ENCODE peak calls at places on chromosomes 2 and 18, in seven cellular contexts. One of them, this sample, is unnamed.

GRCh38 chr18:51110073-51110797 is 80.2 kb downstream of the SMAD4 start:
- DNase-seq in lung: peak
- DNase-seq in ovary: peak
- DNase-seq in right atrium auricular region: peak
- DNase-seq in pancreas: peak
- DNase-seq in cardiac muscle cell: peak
- DNase-seq in CD8-positive, alpha-beta T cell: peak
- DNase-seq in this sample: no peak

GRCh38 chr2:85584354-85584856 is at the start of gene VAMP5:
- DNase-seq in lung: no peak
- DNase-seq in ovary: peak
- DNase-seq in right atrium auricular region: no peak
- DNase-seq in pancreas: peak
- DNase-seq in cardiac muscle cell: peak
- DNase-seq in CD8-positive, alpha-beta T cell: peak
- DNase-seq in this sample: peak

GRCh38 chr18:73741946-73742345 is 405.7 kb downstream of the FBXO15 start:
- DNase-seq in lung: no peak
- DNase-seq in ovary: no peak
- DNase-seq in right atrium auricular region: no peak
- DNase-seq in pancreas: no peak
- DNase-seq in cardiac muscle cell: peak
- DNase-seq in CD8-positive, alpha-beta T cell: no peak
- DNase-seq in this sample: no peak

GRCh38 chr2:46065152-46065551 is 232.1 kb upstream of the EPAS1 start:
- DNase-seq in lung: no peak
- DNase-seq in ovary: no peak
- DNase-seq in right atrium auricular region: no peak
- DNase-seq in pancreas: no peak
- DNase-seq in cardiac muscle cell: peak
- DNase-seq in CD8-positive, alpha-beta T cell: no peak
- DNase-seq in this sample: no peak

GRCh38 chr2:1818404-1818803 is 74.1 kb upstream of the PXDN start:
- DNase-seq in lung: no peak
- DNase-seq in ovary: no peak
- DNase-seq in right atrium auricular region: no peak
- DNase-seq in pancreas: no peak
- DNase-seq in cardiac muscle cell: no peak
- DNase-seq in CD8-positive, alpha-beta T cell: no peak
- DNase-seq in this sample: no peak

GRCh38 chr2:240435955-240436625 is 627 bp downstream of the GPC1 start:
- DNase-seq in lung: no peak
- DNase-seq in ovary: peak
- DNase-seq in right atrium auricular region: no peak
- DNase-seq in pancreas: peak
- DNase-seq in cardiac muscle cell: peak
- DNase-seq in CD8-positive, alpha-beta T cell: no peak
- DNase-seq in this sample: no peak

GRCh38 chr2:57981369-57981768 is 65.2 kb upstream of the VRK2 start:
- DNase-seq in lung: no peak
- DNase-seq in ovary: no peak
- DNase-seq in right atrium auricular region: no peak
- DNase-seq in pancreas: no peak
- DNase-seq in cardiac muscle cell: peak
- DNase-seq in CD8-positive, alpha-beta T cell: no peak
- DNase-seq in this sample: no peak

GRCh38 chr2:219155054-219155644 is 5.5 kb downstream of the NHEJ1 start:
- DNase-seq in lung: peak
- DNase-seq in ovary: no peak
- DNase-seq in right atrium auricular region: no peak
- DNase-seq in pancreas: no peak
- DNase-seq in cardiac muscle cell: peak
- DNase-seq in CD8-positive, alpha-beta T cell: peak
- DNase-seq in this sample: no peak

GRCh38 chr18:58302811-58303210 is 258.8 kb downstream of the NEDD4L start:
- DNase-seq in lung: no peak
- DNase-seq in ovary: no peak
- DNase-seq in right atrium auricular region: no peak
- DNase-seq in pancreas: no peak
- DNase-seq in cardiac muscle cell: no peak
- DNase-seq in CD8-positive, alpha-beta T cell: no peak
- DNase-seq in this sample: no peak

GRCh38 chr2:98815795-98816194 is 84.9 kb upstream of the MGAT4A start:
- DNase-seq in lung: no peak
- DNase-seq in ovary: no peak
- DNase-seq in right atrium auricular region: no peak
- DNase-seq in pancreas: no peak
- DNase-seq in cardiac muscle cell: no peak
- DNase-seq in CD8-positive, alpha-beta T cell: no peak
- DNase-seq in this sample: no peak

GRCh38 chr2:150588210-150588870 is 100.9 kb upstream of the RND3 start:
- DNase-seq in lung: no peak
- DNase-seq in ovary: no peak
- DNase-seq in right atrium auricular region: no peak
- DNase-seq in pancreas: no peak
- DNase-seq in cardiac muscle cell: peak
- DNase-seq in CD8-positive, alpha-beta T cell: no peak
- DNase-seq in this sample: no peak
- H3K27ac ChIP-seq in lung: no peak
- H3K27ac ChIP-seq in ovary: no peak
- H3K27ac ChIP-seq in right atrium auricular region: no peak
- H3K27ac ChIP-seq in pancreas: no peak
- H3K27ac ChIP-seq in cardiac muscle cell: no peak
- H3K27ac ChIP-seq in CD8-positive, alpha-beta T cell: no peak
- H3K27ac ChIP-seq in this sample: no peak

GRCh38 chr2:215328066-215328465 is 16.2 kb downstream of the ATIC start:
- DNase-seq in lung: no peak
- DNase-seq in ovary: no peak
- DNase-seq in right atrium auricular region: no peak
- DNase-seq in pancreas: no peak
- DNase-seq in cardiac muscle cell: no peak
- DNase-seq in CD8-positive, alpha-beta T cell: no peak
- DNase-seq in this sample: no peak

DNA sequence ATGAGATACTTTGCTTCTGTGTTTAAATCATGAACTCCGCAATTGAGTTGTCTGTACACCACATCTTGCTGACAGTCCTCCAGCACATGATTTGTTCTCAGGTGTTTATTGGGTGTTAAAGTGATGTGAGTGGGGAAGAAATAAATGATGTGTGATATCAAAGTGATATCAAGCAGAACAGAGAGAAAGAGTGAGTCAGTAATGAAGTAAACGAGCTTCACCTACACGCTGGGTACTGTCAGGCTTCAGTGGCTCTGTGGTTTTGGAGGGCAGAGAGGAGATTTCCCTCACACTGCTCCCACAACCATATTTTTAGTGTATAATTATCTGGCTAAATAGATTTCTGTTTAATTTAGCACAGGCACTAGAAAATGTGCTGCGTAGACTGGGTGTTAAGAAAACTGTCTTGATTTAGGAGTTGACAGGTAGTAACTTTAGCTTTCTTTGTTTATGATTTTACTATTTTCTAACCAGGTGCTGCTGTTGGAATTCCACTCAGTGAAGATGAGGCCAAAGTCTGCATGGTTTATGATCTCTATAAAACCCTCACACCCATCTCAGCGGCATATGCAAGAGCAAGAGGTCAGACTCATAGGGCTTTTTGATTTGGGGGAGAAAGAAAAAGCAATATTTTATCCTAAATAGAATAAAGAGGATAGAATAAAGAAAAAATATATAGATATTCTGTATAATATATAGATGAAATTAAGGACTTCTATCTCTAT is 21.2 kb downstream of the ATIC start:
- DNase-seq in lung: no peak
- DNase-seq in ovary: no peak
- DNase-seq in right atrium auricular region: no peak
- DNase-seq in pancreas: no peak
- DNase-seq in cardiac muscle cell: no peak
- DNase-seq in CD8-positive, alpha-beta T cell: no peak
- DNase-seq in this sample: no peak
- H3K27ac ChIP-seq in lung: no peak
- H3K27ac ChIP-seq in ovary: no peak
- H3K27ac ChIP-seq in right atrium auricular region: no peak
- H3K27ac ChIP-seq in pancreas: no peak
- H3K27ac ChIP-seq in cardiac muscle cell: no peak
- H3K27ac ChIP-seq in CD8-positive, alpha-beta T cell: no peak
- H3K27ac ChIP-seq in this sample: no peak

GRCh38 chr2:54084600-54084999 is 30.8 kb upstream of the ACYP2 start:
- DNase-seq in lung: no peak
- DNase-seq in ovary: no peak
- DNase-seq in right atrium auricular region: no peak
- DNase-seq in pancreas: no peak
- DNase-seq in cardiac muscle cell: peak
- DNase-seq in CD8-positive, alpha-beta T cell: no peak
- DNase-seq in this sample: no peak
- H3K27ac ChIP-seq in lung: no peak
- H3K27ac ChIP-seq in ovary: no peak
- H3K27ac ChIP-seq in right atrium auricular region: no peak
- H3K27ac ChIP-seq in pancreas: no peak
- H3K27ac ChIP-seq in cardiac muscle cell: no peak
- H3K27ac ChIP-seq in CD8-positive, alpha-beta T cell: no peak
- H3K27ac ChIP-seq in this sample: no peak

DNA sequence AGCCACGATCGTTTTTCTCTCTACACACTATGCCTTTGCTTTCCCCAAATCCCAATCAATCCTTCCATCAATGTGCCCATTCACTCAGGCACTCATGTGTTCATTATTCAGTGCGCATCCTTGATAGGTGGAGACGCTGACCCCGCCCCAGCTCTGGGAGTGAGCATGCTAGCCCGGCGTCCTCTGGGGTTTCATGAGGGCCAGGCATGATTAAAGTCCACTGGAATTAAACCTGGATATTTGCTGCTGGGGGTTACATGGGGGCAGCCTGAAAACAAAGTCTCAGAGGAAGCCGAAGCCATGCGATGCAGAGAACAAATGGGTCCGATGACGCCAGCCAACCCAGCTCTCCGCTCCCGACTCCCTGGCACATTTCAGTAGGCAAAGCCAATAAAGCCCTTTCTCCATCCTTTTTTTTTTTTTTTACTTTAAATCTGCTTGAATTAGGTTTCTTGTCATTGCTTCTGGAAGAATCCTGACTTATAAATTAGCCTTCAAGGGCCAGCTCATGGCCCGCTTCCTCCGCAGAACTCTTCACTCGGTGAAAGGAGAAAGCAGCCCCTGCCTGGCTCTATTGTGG is 316.4 kb upstream of the ID2 start:
- DNase-seq in lung: no peak
- DNase-seq in ovary: no peak
- DNase-seq in right atrium auricular region: no peak
- DNase-seq in pancreas: no peak
- DNase-seq in cardiac muscle cell: no peak
- DNase-seq in CD8-positive, alpha-beta T cell: no peak
- DNase-seq in this sample: no peak
- H3K27ac ChIP-seq in lung: no peak
- H3K27ac ChIP-seq in ovary: no peak
- H3K27ac ChIP-seq in right atrium auricular region: no peak
- H3K27ac ChIP-seq in pancreas: no peak
- H3K27ac ChIP-seq in cardiac muscle cell: no peak
- H3K27ac ChIP-seq in CD8-positive, alpha-beta T cell: no peak
- H3K27ac ChIP-seq in this sample: no peak

DNA sequence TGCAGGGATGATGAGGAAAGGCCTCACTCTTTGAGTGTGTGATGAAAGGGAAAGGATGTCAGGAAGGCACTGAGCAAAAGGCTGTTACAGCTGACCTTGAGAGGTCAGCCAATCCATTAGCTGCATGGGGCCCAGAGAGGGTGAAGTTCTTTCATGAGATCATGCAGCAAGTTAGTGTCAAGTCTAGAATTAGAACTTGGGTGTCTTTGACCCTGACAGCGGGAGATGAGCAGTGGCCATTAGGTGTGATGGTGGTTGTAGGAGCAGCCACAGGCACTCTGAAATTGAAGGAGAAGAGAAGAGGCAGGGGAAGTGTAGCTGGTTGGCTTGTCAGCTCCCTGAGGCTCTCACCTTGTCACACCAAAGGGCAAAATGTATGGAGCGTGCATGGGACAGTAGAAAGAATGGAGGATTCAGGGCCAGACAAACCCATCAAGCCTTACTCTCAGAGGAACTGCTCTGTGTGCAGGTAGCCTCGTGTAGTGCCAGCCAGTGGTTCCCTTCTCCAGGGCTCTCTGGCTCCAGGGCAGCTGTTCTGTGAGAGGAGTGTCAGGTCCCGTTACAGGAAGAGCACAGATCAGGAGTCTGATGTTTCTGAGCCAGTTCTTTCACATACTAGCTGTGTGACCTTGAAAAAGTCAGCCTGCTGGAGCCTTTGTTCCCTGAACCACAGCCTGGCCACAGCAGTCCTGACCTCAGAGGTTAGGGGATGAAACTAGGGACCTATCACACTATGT is 35.9 kb downstream of the MAP4K4 start:
- DNase-seq in lung: no peak
- DNase-seq in ovary: no peak
- DNase-seq in right atrium auricular region: no peak
- DNase-seq in pancreas: no peak
- DNase-seq in cardiac muscle cell: no peak
- DNase-seq in CD8-positive, alpha-beta T cell: no peak
- DNase-seq in this sample: no peak
- H3K27ac ChIP-seq in lung: peak
- H3K27ac ChIP-seq in ovary: peak
- H3K27ac ChIP-seq in right atrium auricular region: peak
- H3K27ac ChIP-seq in pancreas: no peak
- H3K27ac ChIP-seq in cardiac muscle cell: peak
- H3K27ac ChIP-seq in CD8-positive, alpha-beta T cell: no peak
- H3K27ac ChIP-seq in this sample: peak